ENCODE peak calls at places on chromosomes 7 and 10, in nine cellular contexts. E, J, C, Q, O, D, B, V and S are unnamed samples.
A peak's percentile ranks its signal among the peaks of the same experiment; 100 is the strongest.

GRCh38 chr10:13956826-13957225 is 370.1 kb downstream of the PRPF18 start:
- DNase-seq in D (no peak), Q (no peak), O (peak; percentile 95), E (no peak), J (no peak), C (no peak), V (no peak), B (no peak), S (no peak)

GRCh38 chr7:30469303-30469702 is 9.3 kb downstream of the NOD1 start:
- DNase-seq in O (peak; percentile 99), C (no peak), B (peak; percentile 21), E (peak; percentile 91), Q (peak; percentile 46), D (peak; percentile 97), V (no peak), J (peak; percentile 23), S (no peak)

GRCh38 chr7:23530355-23530754 is 1.4 kb downstream of the TRA2A start:
- DNase-seq in Q (no peak), V (peak; percentile 37), C (no peak), E (no peak), D (peak; percentile 64), J (no peak), B (peak; percentile 16), O (peak; percentile 57), S (no peak)

GRCh38 chr7:124072603-124073324 is 39.9 kb upstream of the TMEM229A start:
- DNase-seq in V (no peak), E (no peak), D (peak; percentile 33), B (peak; percentile 10), O (peak; percentile 70), J (no peak), C (no peak), Q (no peak), S (no peak)

GRCh38 chr7:50721661-50722259 is 60.9 kb downstream of the GRB10 start:
- DNase-seq in B (no peak), V (no peak), E (no peak), C (no peak), J (no peak), O (peak; percentile 27), D (peak; percentile 63), Q (no peak), S (no peak)

GRCh38 chr7:56028942-56029630 is 22.2 kb downstream of the PSPH start:
- DNase-seq in O (peak; percentile 42), C (no peak), E (no peak), V (no peak), Q (peak; percentile 49), D (no peak), J (no peak), B (no peak), S (no peak)

GRCh38 chr10:73253226-73253557 is 748 bp upstream of the MRPS16 start:
- DNase-seq in Q (no peak), C (no peak), O (peak; percentile 23), V (peak; percentile 26), J (no peak), E (no peak), D (peak; percentile 40), B (no peak), S (no peak)

GRCh38 chr7:102415685-102416225 is 17.6 kb upstream of the ORAI2 start:
- DNase-seq in B (no peak), Q (no peak), C (peak; percentile 57), J (no peak), D (no peak), E (peak; percentile 80), V (no peak), O (no peak), S (no peak)

GRCh38 chr10:52077796-52078195 is 236.3 kb upstream of the DKK1 start:
- DNase-seq in C (no peak), D (no peak), J (no peak), V (no peak), Q (no peak), B (no peak), O (no peak), E (no peak), S (no peak)

GRCh38 chr10:62681211-62681940 is 123.1 kb upstream of the ADO start:
- DNase-seq in J (no peak), C (peak; percentile 81), V (peak; percentile 31), O (peak; percentile 2), D (no peak), Q (no peak), E (no peak), B (peak; percentile 17), S (no peak)

GRCh38 chr10:47311193-47311899 is 10.9 kb upstream of the GDF2 start:
- DNase-seq in D (no peak), J (no peak), E (no peak), O (peak; percentile 21), B (no peak), Q (no peak), C (no peak), V (no peak), S (no peak)

GRCh38 chr10:71217266-71218045 is 5.1 kb downstream of the UNC5B start:
- DNase-seq in D (peak; percentile 30), E (no peak), Q (peak; percentile 45), B (no peak), V (no peak), O (no peak), C (no peak), J (peak; percentile 67), S (no peak)

GRCh38 chr10:97708976-97709745 is 4.4 kb upstream of the MARVELD1 start:
- DNase-seq in J (peak; percentile 57), V (no peak), D (peak; percentile 73), Q (no peak), B (peak; percentile 58), C (peak; percentile 30), E (peak; percentile 81), O (peak; percentile 94), S (no peak)

GRCh38 chr7:6350057-6350752 is 77.8 kb upstream of the CYTH3 start:
- DNase-seq in D (no peak), Q (no peak), O (no peak), V (no peak), J (no peak), B (no peak), C (no peak), E (no peak), S (no peak)